ENCODE peak calls at places on chromosomes 6 and 20, in seven cellular contexts. T, Y, P, A, C, V and M are unnamed samples.

GRCh38 chr6:37382954-37383353 is 29.2 kb downstream of the RNF8 start:
- DNase-seq in A (no peak), Y (no peak), P (peak; percentile 23), T (no peak), C (no peak), V (peak; percentile 34), M (no peak)

GRCh38 chr20:22949710-22950109 is 85.4 kb upstream of the SSTR4 start:
- DNase-seq in Y (no peak), A (no peak), C (no peak), V (no peak), P (no peak), T (no peak), M (no peak)

GRCh38 chr6:92281571-92282076 is 1137.7 kb downstream of the EPHA7 start:
- DNase-seq in T (no peak), C (no peak), Y (no peak), V (no peak), P (no peak), A (no peak), M (no peak)

GRCh38 chr6:154689654-154690053 is 43.6 kb upstream of the SCAF8 start:
- DNase-seq in V (no peak), P (no peak), C (no peak), Y (no peak), T (no peak), A (no peak), M (no peak)

GRCh38 chr6:75147512-75147911 is 58.3 kb downstream of the COL12A1 start:
- DNase-seq in C (no peak), V (no peak), A (peak; percentile 7), P (no peak), Y (no peak), T (no peak), M (no peak)

GRCh38 chr6:31945507-31946369 is at the start of gene CFB:
- DNase-seq in V (no peak), P (no peak), C (no peak), Y (no peak), T (peak; percentile 100), A (no peak), M (peak; percentile 74)

GRCh38 chr20:8220716-8221115 is 88.7 kb downstream of the PLCB1 start:
- DNase-seq in V (no peak), A (no peak), T (no peak), C (no peak), P (no peak), Y (no peak), M (no peak)

GRCh38 chr6:136347847-136348246 is 58.2 kb upstream of the BCLAF1 start:
- DNase-seq in T (no peak), C (no peak), A (no peak), P (no peak), Y (no peak), V (no peak), M (no peak)

GRCh38 chr6:116402108-116402507 is 31.4 kb downstream of the DSE start:
- DNase-seq in T (no peak), P (no peak), Y (no peak), V (no peak), A (no peak), C (no peak), M (no peak)

GRCh38 chr20:32446301-32447100 is 88.4 kb downstream of the ASXL1 start:
- DNase-seq in C (no peak), T (no peak), A (no peak), V (no peak), Y (no peak), P (no peak), M (no peak)

GRCh38 chr20:3044336-3044965 is 1.0 kb downstream of the GNRH2 start:
- DNase-seq in Y (no peak), T (no peak), C (no peak), V (no peak), P (no peak), A (no peak), M (no peak)

GRCh38 chr20:3046677-3047462 is 1.0 kb downstream of the MRPS26 start:
- DNase-seq in C (no peak), Y (peak; percentile 34), P (no peak), V (peak; percentile 18), T (peak; percentile 47), A (no peak), M (peak; percentile 83)

GRCh38 chr20:3043381-3043780 is at the start of gene GNRH2:
- DNase-seq in Y (no peak), P (no peak), C (no peak), V (no peak), T (no peak), A (no peak), M (no peak)

GRCh38 chr20:3045816-3046676 is at the start of gene MRPS26:
- DNase-seq in Y (peak; percentile 60), C (peak; percentile 63), P (peak; percentile 96), V (peak; percentile 92), T (peak; percentile 91), A (no peak), M (peak; percentile 91)

DNA sequence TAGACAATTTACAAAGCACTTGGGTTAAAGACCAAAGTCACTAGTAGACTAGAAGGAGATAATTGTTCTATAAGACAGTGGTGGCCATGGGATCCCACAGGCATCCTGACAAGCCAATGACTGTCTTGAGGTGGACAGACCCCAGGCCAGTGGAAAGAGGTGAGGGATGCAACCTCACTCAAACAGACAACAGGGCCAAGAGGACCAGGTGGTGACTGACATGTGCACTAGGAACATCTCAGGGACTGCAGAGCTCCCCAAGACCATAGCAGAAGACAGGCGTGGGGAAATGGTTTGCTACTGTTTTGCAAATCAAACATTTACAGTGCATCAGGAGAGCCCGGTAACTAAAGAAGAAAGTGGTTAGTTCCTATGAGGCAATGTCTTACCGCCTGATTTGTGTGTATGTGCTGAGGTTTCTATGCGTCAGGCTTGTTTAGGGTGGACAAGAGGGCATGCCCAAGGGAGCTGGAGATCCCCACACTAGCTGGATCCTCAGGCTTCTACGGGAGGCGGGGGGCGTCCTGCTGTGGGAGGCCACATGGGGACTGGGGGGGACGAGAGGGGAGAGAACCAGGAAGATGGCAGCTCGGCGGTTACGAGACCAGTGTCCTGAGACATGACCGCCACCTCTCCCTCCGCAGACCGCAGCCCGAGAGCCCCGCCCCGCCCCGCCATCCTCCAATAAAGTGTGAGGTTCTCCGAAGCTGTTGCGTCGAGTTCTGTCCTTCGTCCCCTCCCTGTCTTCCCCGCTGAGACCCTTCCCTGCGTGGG is 623 bp upstream of the MRPS26 start:
- DNase-seq in A (no peak), V (peak; percentile 85), Y (no peak), P (peak; percentile 91), T (no peak), C (no peak), M (peak; percentile 87)
- TF ChIP-seq JUND in A (no peak), V (no peak), Y (no peak), P (no peak), T (no peak), C (no peak), M (no peak)

GRCh38 chr6:123044341-123044860 is 48.4 kb downstream of the CLVS2 start:
- DNase-seq in P (no peak), V (no peak), C (no peak), Y (no peak), A (no peak), T (no peak), M (no peak)
- TF ChIP-seq JUND in P (no peak), V (no peak), C (no peak), Y (no peak), A (no peak), T (no peak), M (no peak)

GRCh38 chr6:138550346-138550767 is 51.1 kb upstream of the NHSL1 start:
- DNase-seq in C (no peak), T (peak; percentile 95), V (no peak), P (no peak), A (no peak), Y (no peak), M (no peak)
- TF ChIP-seq JUND in C (no peak), T (no peak), V (no peak), P (no peak), A (no peak), Y (no peak), M (no peak)

GRCh38 chr6:2429032-2429431 is 183.6 kb upstream of the GMDS start:
- DNase-seq in P (no peak), Y (no peak), V (no peak), C (no peak), A (no peak), T (no peak), M (no peak)

GRCh38 chr6:2429460-2429859 is 184.1 kb upstream of the GMDS start:
- DNase-seq in V (no peak), C (no peak), P (no peak), T (no peak), Y (no peak), A (no peak), M (no peak)

GRCh38 chr6:2430617-2431016 is 185.2 kb upstream of the GMDS start:
- DNase-seq in A (no peak), C (no peak), P (no peak), Y (no peak), V (no peak), T (no peak), M (no peak)

GRCh38 chr6:2432258-2432657 is 186.9 kb upstream of the GMDS start:
- DNase-seq in A (no peak), P (no peak), V (no peak), C (no peak), Y (peak; percentile 26), T (no peak), M (no peak)

DNA sequence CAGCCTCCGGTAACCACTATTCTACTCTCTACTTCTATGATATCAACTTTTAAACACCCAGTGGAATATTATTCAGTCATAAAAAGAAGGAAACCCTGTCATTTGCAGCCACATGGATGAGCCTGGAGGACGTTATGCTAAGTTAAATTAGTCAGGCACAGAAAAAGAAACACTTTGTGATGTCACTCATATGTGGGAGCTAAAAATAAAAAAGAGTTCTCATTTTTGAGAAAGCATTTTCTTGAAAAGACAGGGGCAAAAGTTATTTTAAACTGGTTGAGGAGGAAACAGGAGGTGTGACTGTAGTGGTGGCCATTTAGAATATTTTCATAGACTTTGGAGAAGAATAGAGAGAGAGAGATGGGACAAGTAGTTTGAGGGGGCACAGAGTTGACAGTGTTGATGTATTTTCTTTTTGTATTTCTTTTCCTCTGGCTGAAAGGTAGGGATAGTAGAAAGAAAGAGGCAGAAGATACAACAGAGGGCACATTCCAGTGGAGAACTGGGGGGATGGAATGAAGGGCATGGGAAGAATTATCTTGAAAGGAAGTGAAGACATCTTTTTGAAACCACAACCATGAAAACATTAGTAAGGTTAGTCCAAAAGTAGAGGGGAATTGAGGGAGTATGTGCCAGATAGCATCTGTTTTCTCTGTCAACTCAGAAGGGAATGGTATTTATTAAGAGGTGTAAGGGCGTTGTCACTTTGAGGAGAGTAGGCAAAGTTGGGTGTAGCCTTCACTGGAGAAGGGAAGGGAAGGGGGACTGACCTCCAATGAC is 181.3 kb upstream of the GMDS start:
- DNase-seq in A (no peak), P (no peak), Y (no peak), C (no peak), T (no peak), V (no peak), M (no peak)
- TF ChIP-seq JUND in A (no peak), P (no peak), Y (no peak), C (no peak), T (no peak), V (no peak), M (no peak)

GRCh38 chr20:43976577-43976976 is 61.9 kb downstream of the TOX2 start:
- DNase-seq in C (no peak), Y (no peak), A (no peak), V (no peak), T (no peak), P (no peak), M (no peak)
- TF ChIP-seq JUND in C (no peak), Y (no peak), A (no peak), V (no peak), T (no peak), P (no peak), M (no peak)